ENCODE peak calls at places on chromosomes 6 and 20, in five cellular contexts. D is colonic mucosa, L is mucosa of gallbladder, J is HT-29, U is brain microvascular endothelial cell. F is an unnamed sample.

GRCh38 chr6:33714385-33715040 is 3.0 kb upstream of the UQCC2 start:
- DNase-seq in D (no peak), L (no peak), J (no peak), U (no peak), F (no peak)

GRCh38 chr20:35146299-35146921 is 726 bp downstream of the EDEM2 start:
- DNase-seq in D (peak), L (no peak), J (peak), U (no peak), F (no peak)

GRCh38 chr20:55415567-55416142 is 589.7 kb downstream of the CBLN4 start:
- DNase-seq in D (no peak), L (no peak), J (peak), U (no peak), F (no peak)

GRCh38 chr20:10761786-10762185 is 88.0 kb upstream of the JAG1 start:
- DNase-seq in D (no peak), L (no peak), J (no peak), U (peak), F (no peak)

GRCh38 chr6:14786008-14786407 is 459.9 kb upstream of the JARID2 start:
- DNase-seq in D (no peak), L (no peak), J (no peak), U (no peak), F (no peak)

GRCh38 chr6:12313992-12314589 is 23.9 kb downstream of the EDN1 start:
- DNase-seq in D (peak), L (peak), J (peak), U (no peak), F (peak)

GRCh38 chr20:35329435-35330139 is 37.4 kb upstream of the FAM83C start:
- DNase-seq in D (peak), L (no peak), J (peak), U (no peak), F (no peak)

GRCh38 chr20:50786703-50787102 is 8.2 kb upstream of the BCAS4 start:
- DNase-seq in D (no peak), L (no peak), J (no peak), U (no peak), F (no peak)

GRCh38 chr6:6405997-6406699 is 85.7 kb upstream of the F13A1 start:
- DNase-seq in D (no peak), L (no peak), J (no peak), U (no peak), F (no peak)

GRCh38 chr6:90401933-90402830 is 105.5 kb upstream of the BACH2 start:
- DNase-seq in D (no peak), L (no peak), J (no peak), U (no peak), F (no peak)

GRCh38 chr6:170222498-170223471 is 68.1 kb downstream of the DLL1 start:
- DNase-seq in D (no peak), L (no peak), J (no peak), U (no peak), F (peak)

GRCh38 chr20:45432294-45432693 is 16.4 kb downstream of the PIGT start:
- DNase-seq in D (no peak), L (no peak), J (no peak), U (no peak), F (no peak)

GRCh38 chr20:62066983-62067433 is 1.3 kb upstream of the TAF4 start:
- DNase-seq in D (peak), L (no peak), J (no peak), U (no peak), F (no peak)

GRCh38 chr20:45297786-45298497 is 8.7 kb upstream of the RBPJL start:
- DNase-seq in D (no peak), L (no peak), J (no peak), U (no peak), F (no peak)

GRCh38 chr6:20340459-20340858 is 61.2 kb upstream of the E2F3 start:
- DNase-seq in D (no peak), L (no peak), J (no peak), U (no peak), F (no peak)

GRCh38 chr20:40325006-40325563 is 364.0 kb downstream of the MAFB start:
- DNase-seq in D (no peak), L (no peak), J (no peak), U (no peak), F (no peak)

GRCh38 chr20:53800883-53801604 is 207.4 kb upstream of the ZNF217 start:
- DNase-seq in D (peak), L (peak), J (peak), U (no peak), F (no peak)

GRCh38 chr20:31916724-31917123 is 35.1 kb downstream of the PDRG1 start:
- DNase-seq in D (no peak), L (no peak), J (no peak), U (no peak), F (no peak)

GRCh38 chr6:43308101-43308989 is at the start of gene CRIP3:
- DNase-seq in D (peak), L (no peak), J (no peak), U (peak), F (peak)

F was measured in prostate gland.